ENCODE peak calls at places on chromosomes 5 and 9, in five cellular contexts. Z, W, S, V and N are unnamed samples.
A peak's percentile ranks its signal among the peaks of the same experiment; 100 is the strongest.

GRCh38 chr9:98591696-98592095 is 117.0 kb downstream of the GABBR2 start:
- DNase-seq in V (no peak), W (no peak), Z (no peak), S (no peak), N (no peak)

GRCh38 chr9:86708918-86709835 is 238.1 kb downstream of the GAS1 start:
- DNase-seq in V (no peak), S (no peak), Z (no peak), W (no peak), N (no peak)

GRCh38 chr9:138053996-138054752 is 176.6 kb downstream of the CACNA1B start:
- DNase-seq in S (no peak), Z (no peak), V (no peak), W (no peak), N (no peak)

GRCh38 chr5:51226420-51226735 is 156.9 kb upstream of the ISL1 start:
- DNase-seq in W (no peak), S (no peak), Z (peak; percentile 23), V (no peak), N (peak; percentile 90)

GRCh38 chr5:160229190-160229742 is at the start of gene FABP6:
- DNase-seq in S (no peak), V (no peak), Z (no peak), W (no peak), N (no peak)

GRCh38 chr9:98575379-98576346 is 133.1 kb downstream of the GABBR2 start:
- DNase-seq in S (no peak), V (peak; percentile 44), Z (no peak), W (no peak), N (peak; percentile 89)

GRCh38 chr5:132459031-132459982 is 31.3 kb downstream of the IRF1 start:
- DNase-seq in V (no peak), W (no peak), S (no peak), Z (no peak), N (peak; percentile 32)

GRCh38 chr5:54115768-54116403 is 194.5 kb downstream of the ARL15 start:
- DNase-seq in V (peak; percentile 58), W (no peak), Z (no peak), S (no peak), N (peak; percentile 29)

GRCh38 chr9:40884072-40884901 is 244.2 kb downstream of the FOXD4L6 start:
- DNase-seq in S (no peak), V (no peak), W (peak; percentile 5), Z (no peak), N (no peak)

GRCh38 chr9:93141771-93142483 is 7.9 kb upstream of the NINJ1 start:
- DNase-seq in S (no peak), Z (no peak), V (no peak), W (no peak), N (no peak)

GRCh38 chr5:172492991-172493390 is 38.7 kb upstream of the SH3PXD2B start:
- DNase-seq in V (no peak), W (no peak), Z (no peak), S (no peak), N (no peak)

GRCh38 chr9:15176821-15177220 is 130.2 kb downstream of the TTC39B start:
- DNase-seq in W (no peak), V (no peak), Z (no peak), S (no peak), N (no peak)

GRCh38 chr5:154031923-154032489 is 6.7 kb downstream of the FAM114A2 start:
- DNase-seq in S (no peak), Z (no peak), V (no peak), W (no peak), N (no peak)

GRCh38 chr9:89407070-89407469 is 88.8 kb downstream of the SECISBP2 start:
- DNase-seq in V (no peak), W (no peak), Z (no peak), S (no peak), N (peak; percentile 51)